ENCODE peak calls at places on chromosomes 16 and 17, in seven cellular contexts. S, V, K, A, I, B and X are unnamed samples.

GRCh38 chr16:11799017-11799381 is 1.9 kb upstream of the ZC3H7A start:
- DNase-seq in A (no peak), I (no peak), V (no peak), S (no peak), B (no peak), K (no peak), X (no peak)

GRCh38 chr16:22671301-22672076 is 142.5 kb upstream of the HS3ST2 start:
- DNase-seq in S (no peak), V (peak), B (no peak), K (no peak), I (no peak), A (no peak), X (no peak)

GRCh38 chr17:72576289-72576759 is 455.5 kb downstream of the SOX9 start:
- DNase-seq in A (no peak), S (no peak), I (no peak), B (no peak), V (no peak), K (no peak), X (no peak)

GRCh38 chr17:35241520-35241919 is 1.4 kb upstream of the SLFN5 start:
- DNase-seq in I (no peak), K (no peak), B (no peak), S (no peak), A (no peak), V (no peak), X (no peak)

GRCh38 chr17:37458805-37459204 is 30.9 kb upstream of the DUSP14 start:
- DNase-seq in K (no peak), A (no peak), S (no peak), B (no peak), I (no peak), V (no peak), X (no peak)

GRCh38 chr17:39753514-39754160 is 15.9 kb downstream of the GRB7 start:
- DNase-seq in A (peak), V (no peak), B (peak), I (peak), S (no peak), K (no peak), X (peak)

GRCh38 chr17:41416478-41416877 is 7.9 kb downstream of the KRT37 start:
- DNase-seq in I (no peak), A (no peak), S (no peak), B (no peak), V (no peak), K (no peak), X (no peak)

GRCh38 chr17:269616-270514 is 82.7 kb downstream of the RPH3AL start:
- DNase-seq in I (no peak), A (peak), K (no peak), S (no peak), B (no peak), V (no peak), X (no peak)

GRCh38 chr17:46766493-46767491 is 51.7 kb downstream of the WNT3 start:
- DNase-seq in S (no peak), B (no peak), A (peak), V (peak), I (peak), K (no peak), X (no peak)

GRCh38 chr16:4487955-4488481 is 11.8 kb downstream of the HMOX2 start:
- DNase-seq in I (peak), K (no peak), A (peak), S (no peak), B (peak), V (no peak), X (no peak)

GRCh38 chr17:78278139-78278741 is 46.8 kb downstream of the TMEM235 start:
- DNase-seq in I (no peak), K (no peak), A (no peak), B (no peak), V (no peak), S (peak), X (no peak)

GRCh38 chr17:330993-331701 is 21.5 kb downstream of the RPH3AL start:
- DNase-seq in S (no peak), K (no peak), A (no peak), B (no peak), I (no peak), V (no peak), X (no peak)

GRCh38 chr17:46025510-46025909 is 26.5 kb downstream of the STH start:
- DNase-seq in A (no peak), I (no peak), V (no peak), K (no peak), B (no peak), S (no peak), X (no peak)

GRCh38 chr17:9240659-9241370 is 219.5 kb downstream of the NTN1 start:
- DNase-seq in A (peak), V (no peak), S (peak), K (no peak), I (peak), B (peak), X (no peak)

GRCh38 chr17:76726231-76726765 is at the start of gene JMJD6:
- DNase-seq in S (peak), V (peak), B (peak), I (peak), A (peak), K (peak), X (peak)

GRCh38 chr16:79286646-79287423 is 313.7 kb downstream of the MAF start:
- DNase-seq in K (no peak), S (no peak), I (peak), V (no peak), A (peak), B (peak), X (no peak)

GRCh38 chr16:50573947-50574751 is 26.0 kb downstream of the NKD1 start:
- DNase-seq in I (no peak), S (no peak), K (no peak), B (no peak), V (no peak), A (no peak), X (no peak)

GRCh38 chr17:36743130-36743529 is 141.7 kb downstream of the MRM1 start:
- DNase-seq in I (no peak), S (no peak), K (no peak), A (peak), B (no peak), V (no peak), X (no peak)

GRCh38 chr17:36946726-36947091 is 2.0 kb upstream of the AATF start:
- DNase-seq in K (no peak), S (no peak), I (no peak), B (no peak), V (no peak), A (no peak), X (no peak)

GRCh38 chr17:49210158-49211029 is at the start of the genes ABI3 and GNGT2:
- DNase-seq in A (peak), V (no peak), I (peak), K (no peak), B (no peak), S (no peak), X (peak)

GRCh38 chr16:88064889-88065746 is 113.9 kb downstream of the BANP start:
- DNase-seq in S (no peak), B (no peak), A (no peak), V (no peak), I (no peak), K (no peak), X (no peak)

GRCh38 chr17:7582401-7583252 is 1.0 kb upstream of the MPDU1 start:
- DNase-seq in B (no peak), K (no peak), I (no peak), A (no peak), V (no peak), S (no peak), X (no peak)
- TF ChIP-seq POLR2A in B (no peak), K (no peak), I (no peak), A (no peak), V (no peak), S (no peak), X (no peak)

GRCh38 chr16:84616515-84616914 is 1.4 kb downstream of the COTL1 start:
- DNase-seq in S (no peak), V (no peak), I (no peak), K (no peak), A (no peak), B (no peak), X (no peak)

GRCh38 chr16:84617631-84618427 is at the start of gene COTL1:
- DNase-seq in V (peak), S (peak), A (peak), B (peak), I (peak), K (peak), X (peak)

GRCh38 chr16:84617068-84617630 is 729 bp downstream of the COTL1 start:
- DNase-seq in S (no peak), B (no peak), I (peak), A (no peak), K (no peak), V (no peak), X (peak)

GRCh38 chr16:84619103-84619460 is 1.2 kb upstream of the COTL1 start:
- DNase-seq in K (no peak), I (no peak), V (no peak), A (no peak), B (no peak), S (no peak), X (no peak)

GRCh38 chr16:84618428-84619102 is 687 bp upstream of the COTL1 start:
- DNase-seq in B (no peak), S (peak), A (no peak), K (peak), I (no peak), V (no peak), X (no peak)
- TF ChIP-seq POLR2AphosphoS5 in B (no peak), S (no peak), A (no peak), K (peak), I (no peak), V (no peak), X (no peak)

GRCh38 chr17:19362293-19363113 is at the start of gene B9D1:
- DNase-seq in I (peak), B (peak), A (peak), V (no peak), S (peak), K (peak), X (peak)
- TF ChIP-seq POLR2A in I (no peak), B (no peak), A (no peak), V (peak), S (peak), K (peak), X (no peak)

DNA sequence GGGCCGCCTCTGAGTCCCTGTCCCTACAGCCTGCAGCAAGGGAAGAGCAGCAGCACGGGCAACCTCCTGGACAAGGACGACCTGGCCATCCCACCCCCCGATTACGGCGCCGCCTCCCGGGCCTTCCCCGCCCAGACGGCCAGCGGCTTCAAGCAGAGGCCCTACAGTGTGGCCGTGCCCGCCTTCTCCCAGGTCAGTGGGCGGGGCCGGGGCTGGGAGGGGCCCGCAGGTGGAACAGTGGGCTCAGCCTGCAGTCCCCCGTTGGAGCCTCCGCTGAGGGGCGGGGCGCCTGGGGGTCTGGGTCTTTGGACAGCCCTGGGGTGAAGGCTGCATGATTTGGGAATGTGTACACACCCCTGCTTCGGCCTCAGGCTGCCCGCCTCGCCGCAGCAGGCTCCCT is 58.6 kb upstream of the PVALEF start:
- DNase-seq in A (no peak), I (no peak), B (no peak), K (no peak), V (no peak), S (no peak), X (no peak)
- TF ChIP-seq POLR2AphosphoS5 in A (no peak), I (no peak), B (no peak), K (no peak), V (no peak), S (no peak), X (no peak)

DNA sequence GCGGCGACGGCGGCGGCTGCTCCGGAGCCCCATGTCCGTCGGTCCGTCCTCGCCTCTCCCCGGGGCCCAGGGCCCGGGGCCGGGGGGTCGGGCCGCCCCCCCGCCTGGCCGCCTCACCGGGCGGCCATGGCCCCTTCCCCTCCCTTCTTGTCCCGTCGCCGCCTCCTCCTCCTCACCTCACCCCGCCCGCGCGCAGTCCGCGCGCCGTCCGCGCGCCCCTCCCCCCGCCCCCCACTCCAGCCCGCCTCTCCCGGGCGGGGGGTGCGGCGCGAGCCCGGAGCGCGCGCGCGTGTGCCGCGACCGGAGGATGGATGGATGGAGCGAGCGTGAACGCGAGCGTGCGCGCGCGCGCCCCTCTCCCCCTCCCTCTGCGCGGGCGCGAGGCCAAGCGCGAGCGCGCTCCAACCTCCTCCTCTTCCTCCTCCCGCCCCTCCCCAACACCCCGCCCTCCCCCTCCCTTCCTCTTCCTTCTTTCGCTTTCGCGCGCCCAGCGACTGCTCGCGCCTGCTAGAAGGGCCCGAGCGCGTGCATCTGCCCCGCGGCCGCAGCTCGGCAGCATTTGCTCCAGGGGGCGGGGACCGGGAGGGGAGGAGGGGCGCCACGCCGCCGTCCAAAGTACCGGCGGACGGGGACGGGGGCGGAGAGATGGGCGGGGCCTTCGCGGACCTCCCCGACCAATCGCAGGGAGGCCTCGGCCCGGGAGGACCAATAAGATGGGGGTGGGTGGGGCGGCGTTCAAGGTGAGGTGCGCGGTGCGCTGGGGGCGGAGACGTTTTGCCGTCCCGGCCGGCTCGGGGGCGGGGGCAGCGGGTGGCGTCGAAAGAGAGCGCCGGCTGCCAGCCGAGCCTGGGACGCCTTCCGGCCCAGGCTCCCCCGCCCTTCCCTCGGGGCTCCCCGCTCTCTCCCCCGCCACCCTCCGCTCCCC is at the start of gene ATXN7L3:
- DNase-seq in B (peak), K (peak), V (peak), S (peak), A (peak), I (peak), X (peak)
- TF ChIP-seq POLR2A in B (peak), K (no peak), V (peak), S (no peak), A (no peak), I (no peak), X (no peak)

GRCh38 chr16:68700120-68700519 is 37.0 kb upstream of the CDH1 start:
- DNase-seq in I (no peak), A (no peak), K (no peak), B (no peak), S (no peak), V (no peak), X (no peak)

GRCh38 chr16:68707341-68708152 is 29.5 kb upstream of the CDH1 start:
- DNase-seq in A (peak), K (peak), B (peak), S (peak), I (peak), V (no peak), X (no peak)

GRCh38 chr16:68704232-68704867 is 32.7 kb upstream of the CDH1 start:
- DNase-seq in A (peak), B (peak), S (peak), V (no peak), I (peak), K (peak), X (peak)
- TF ChIP-seq POLR2AphosphoS5 in A (no peak), B (peak), S (no peak), V (peak), I (no peak), K (peak), X (no peak)

GRCh38 chr16:14501331-14502255 is 128.5 kb downstream of the PARN start:
- DNase-seq in S (peak), I (peak), V (peak), K (peak), A (peak), B (peak), X (no peak)
- TF ChIP-seq POLR2A in S (no peak), I (no peak), V (no peak), K (no peak), A (no peak), B (no peak), X (no peak)

DNA sequence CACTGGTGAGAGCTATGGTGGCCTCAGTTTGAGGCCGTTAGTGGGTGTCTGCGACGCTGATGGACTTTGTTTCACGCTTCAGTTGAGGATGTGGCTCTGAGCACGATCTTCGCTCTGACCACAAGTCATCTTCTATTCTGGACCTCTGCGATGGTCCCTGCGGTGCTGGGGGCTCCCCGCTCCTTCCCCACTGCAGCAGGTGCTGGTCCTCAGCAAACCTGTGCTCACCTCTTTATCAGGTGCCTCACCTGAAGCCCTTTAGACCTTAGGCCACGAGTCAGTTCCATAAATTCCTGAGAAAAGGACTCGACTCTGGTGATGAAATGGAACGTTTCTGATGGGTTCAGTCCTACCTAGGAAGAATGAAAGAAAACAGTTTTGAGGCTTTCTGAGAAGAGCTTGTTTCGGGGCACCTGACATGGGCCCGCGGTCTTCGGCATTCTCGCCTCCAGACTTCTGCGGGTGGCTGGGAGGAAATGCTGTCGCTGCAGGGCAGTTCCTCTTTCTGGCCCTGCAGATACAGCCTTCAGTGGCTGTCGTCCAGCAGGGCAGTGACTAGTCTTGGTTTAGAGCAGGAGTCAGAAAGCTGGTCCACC is 4.7 kb downstream of the KCTD5 start:
- DNase-seq in V (no peak), S (peak), A (peak), B (no peak), K (no peak), I (peak), X (peak)
- TF ChIP-seq POLR2AphosphoS5 in V (no peak), S (no peak), A (no peak), B (no peak), K (no peak), I (no peak), X (no peak)